ENCODE peak calls at places on chromosomes 11 and 22, in seven cellular contexts. One of them, this sample, is unnamed.

GRCh38 chr22:21099578-21099977 is 53.8 kb downstream of the LRRC74B start:
- DNase-seq in astrocyte: no peak
- DNase-seq in activated CD4-positive, alpha-beta T cell treated with anti-CD3 and anti-CD28 coated beads for 48 hours: no peak
- DNase-seq in fibroblast of pulmonary artery: no peak
- DNase-seq in GM12892: no peak
- DNase-seq in H9: no peak
- DNase-seq in NCI-H1436: no peak
- DNase-seq in this sample: no peak

GRCh38 chr11:26649884-26650283 is 72.0 kb downstream of the SLC5A12 start:
- DNase-seq in astrocyte: peak
- DNase-seq in activated CD4-positive, alpha-beta T cell treated with anti-CD3 and anti-CD28 coated beads for 48 hours: peak
- DNase-seq in fibroblast of pulmonary artery: peak
- DNase-seq in GM12892: peak
- DNase-seq in H9: peak
- DNase-seq in NCI-H1436: peak
- DNase-seq in this sample: peak

GRCh38 chr11:86916330-86916729 is 38.9 kb downstream of the FZD4 start:
- DNase-seq in astrocyte: peak
- DNase-seq in activated CD4-positive, alpha-beta T cell treated with anti-CD3 and anti-CD28 coated beads for 48 hours: no peak
- DNase-seq in fibroblast of pulmonary artery: peak
- DNase-seq in GM12892: no peak
- DNase-seq in H9: no peak
- DNase-seq in NCI-H1436: no peak
- DNase-seq in this sample: peak

GRCh38 chr11:16166571-16166970 is 189.8 kb downstream of the SOX6 start:
- DNase-seq in astrocyte: peak
- DNase-seq in activated CD4-positive, alpha-beta T cell treated with anti-CD3 and anti-CD28 coated beads for 48 hours: no peak
- DNase-seq in fibroblast of pulmonary artery: no peak
- DNase-seq in GM12892: no peak
- DNase-seq in H9: no peak
- DNase-seq in NCI-H1436: no peak
- DNase-seq in this sample: no peak

GRCh38 chr22:27750866-27751265 is 50.7 kb downstream of the MN1 start:
- DNase-seq in astrocyte: no peak
- DNase-seq in activated CD4-positive, alpha-beta T cell treated with anti-CD3 and anti-CD28 coated beads for 48 hours: no peak
- DNase-seq in fibroblast of pulmonary artery: no peak
- DNase-seq in GM12892: no peak
- DNase-seq in H9: no peak
- DNase-seq in NCI-H1436: no peak
- DNase-seq in this sample: no peak

GRCh38 chr11:45233121-45233803 is 52.9 kb downstream of the SYT13 start:
- DNase-seq in astrocyte: no peak
- DNase-seq in activated CD4-positive, alpha-beta T cell treated with anti-CD3 and anti-CD28 coated beads for 48 hours: peak
- DNase-seq in fibroblast of pulmonary artery: peak
- DNase-seq in GM12892: peak
- DNase-seq in H9: peak
- DNase-seq in NCI-H1436: peak
- DNase-seq in this sample: no peak

GRCh38 chr11:45794169-45794568 is 10.8 kb upstream of the SLC35C1 start:
- DNase-seq in astrocyte: no peak
- DNase-seq in activated CD4-positive, alpha-beta T cell treated with anti-CD3 and anti-CD28 coated beads for 48 hours: no peak
- DNase-seq in fibroblast of pulmonary artery: no peak
- DNase-seq in GM12892: no peak
- DNase-seq in H9: no peak
- DNase-seq in NCI-H1436: no peak
- DNase-seq in this sample: no peak

GRCh38 chr11:95066721-95067041 is at the start of gene SRSF8:
- DNase-seq in astrocyte: no peak
- DNase-seq in activated CD4-positive, alpha-beta T cell treated with anti-CD3 and anti-CD28 coated beads for 48 hours: no peak
- DNase-seq in fibroblast of pulmonary artery: no peak
- DNase-seq in GM12892: no peak
- DNase-seq in H9: no peak
- DNase-seq in NCI-H1436: peak
- DNase-seq in this sample: no peak

GRCh38 chr11:43681543-43681942 is 1.0 kb downstream of the HSD17B12 start:
- DNase-seq in astrocyte: peak
- DNase-seq in activated CD4-positive, alpha-beta T cell treated with anti-CD3 and anti-CD28 coated beads for 48 hours: no peak
- DNase-seq in fibroblast of pulmonary artery: peak
- DNase-seq in GM12892: no peak
- DNase-seq in H9: no peak
- DNase-seq in NCI-H1436: no peak
- DNase-seq in this sample: no peak

GRCh38 chr11:55572548-55572947 is 620 bp downstream of the OR4C16 start:
- DNase-seq in astrocyte: no peak
- DNase-seq in activated CD4-positive, alpha-beta T cell treated with anti-CD3 and anti-CD28 coated beads for 48 hours: no peak
- DNase-seq in fibroblast of pulmonary artery: no peak
- DNase-seq in GM12892: no peak
- DNase-seq in H9: no peak
- DNase-seq in NCI-H1436: no peak
- DNase-seq in this sample: no peak

GRCh38 chr11:64246874-64247728 is at the start of gene PPP1R14B:
- DNase-seq in astrocyte: peak
- DNase-seq in activated CD4-positive, alpha-beta T cell treated with anti-CD3 and anti-CD28 coated beads for 48 hours: peak
- DNase-seq in fibroblast of pulmonary artery: peak
- DNase-seq in GM12892: peak
- DNase-seq in H9: peak
- DNase-seq in NCI-H1436: peak
- DNase-seq in this sample: peak

GRCh38 chr11:111344032-111344431 is 35.0 kb downstream of the POU2AF1 start:
- DNase-seq in astrocyte: peak
- DNase-seq in activated CD4-positive, alpha-beta T cell treated with anti-CD3 and anti-CD28 coated beads for 48 hours: no peak
- DNase-seq in fibroblast of pulmonary artery: peak
- DNase-seq in GM12892: no peak
- DNase-seq in H9: no peak
- DNase-seq in NCI-H1436: no peak
- DNase-seq in this sample: peak

GRCh38 chr22:26606611-26607010 is 11.2 kb downstream of the CRYBB1 start:
- DNase-seq in astrocyte: peak
- DNase-seq in activated CD4-positive, alpha-beta T cell treated with anti-CD3 and anti-CD28 coated beads for 48 hours: no peak
- DNase-seq in fibroblast of pulmonary artery: peak
- DNase-seq in GM12892: no peak
- DNase-seq in H9: no peak
- DNase-seq in NCI-H1436: no peak
- DNase-seq in this sample: peak

GRCh38 chr11:8512547-8512946 is 81.5 kb downstream of the STK33 start:
- DNase-seq in astrocyte: no peak
- DNase-seq in activated CD4-positive, alpha-beta T cell treated with anti-CD3 and anti-CD28 coated beads for 48 hours: no peak
- DNase-seq in fibroblast of pulmonary artery: no peak
- DNase-seq in GM12892: no peak
- DNase-seq in H9: no peak
- DNase-seq in NCI-H1436: no peak
- DNase-seq in this sample: no peak

GRCh38 chr11:115618428-115618827 is 114.2 kb upstream of the CADM1 start:
- DNase-seq in astrocyte: no peak
- DNase-seq in activated CD4-positive, alpha-beta T cell treated with anti-CD3 and anti-CD28 coated beads for 48 hours: no peak
- DNase-seq in fibroblast of pulmonary artery: no peak
- DNase-seq in GM12892: no peak
- DNase-seq in H9: no peak
- DNase-seq in NCI-H1436: no peak
- DNase-seq in this sample: no peak

GRCh38 chr11:35618497-35619029 is 303 bp downstream of the FJX1 start:
- DNase-seq in astrocyte: peak
- DNase-seq in activated CD4-positive, alpha-beta T cell treated with anti-CD3 and anti-CD28 coated beads for 48 hours: no peak
- DNase-seq in fibroblast of pulmonary artery: peak
- DNase-seq in GM12892: no peak
- DNase-seq in H9: no peak
- DNase-seq in NCI-H1436: no peak
- DNase-seq in this sample: no peak

GRCh38 chr11:67274768-67275605 is 8.7 kb downstream of the GRK2 start:
- DNase-seq in astrocyte: no peak
- DNase-seq in activated CD4-positive, alpha-beta T cell treated with anti-CD3 and anti-CD28 coated beads for 48 hours: no peak
- DNase-seq in fibroblast of pulmonary artery: no peak
- DNase-seq in GM12892: no peak
- DNase-seq in H9: no peak
- DNase-seq in NCI-H1436: no peak
- DNase-seq in this sample: no peak

GRCh38 chr11:2521081-2521480 is 76.3 kb downstream of the KCNQ1 start:
- DNase-seq in astrocyte: no peak
- DNase-seq in activated CD4-positive, alpha-beta T cell treated with anti-CD3 and anti-CD28 coated beads for 48 hours: no peak
- DNase-seq in fibroblast of pulmonary artery: no peak
- DNase-seq in GM12892: no peak
- DNase-seq in H9: peak
- DNase-seq in NCI-H1436: no peak
- DNase-seq in this sample: no peak

GRCh38 chr11:33317662-33318061 is 60.5 kb downstream of the HIPK3 start:
- DNase-seq in astrocyte: peak
- DNase-seq in activated CD4-positive, alpha-beta T cell treated with anti-CD3 and anti-CD28 coated beads for 48 hours: no peak
- DNase-seq in fibroblast of pulmonary artery: no peak
- DNase-seq in GM12892: no peak
- DNase-seq in H9: no peak
- DNase-seq in NCI-H1436: no peak
- DNase-seq in this sample: no peak

GRCh38 chr11:14117632-14118031 is 155.1 kb downstream of the SPON1 start:
- DNase-seq in astrocyte: no peak
- DNase-seq in activated CD4-positive, alpha-beta T cell treated with anti-CD3 and anti-CD28 coated beads for 48 hours: no peak
- DNase-seq in fibroblast of pulmonary artery: no peak
- DNase-seq in GM12892: no peak
- DNase-seq in H9: no peak
- DNase-seq in NCI-H1436: no peak
- DNase-seq in this sample: no peak

GRCh38 chr22:47534150-47535133 is 772.0 kb downstream of the TBC1D22A start:
- DNase-seq in astrocyte: no peak
- DNase-seq in activated CD4-positive, alpha-beta T cell treated with anti-CD3 and anti-CD28 coated beads for 48 hours: no peak
- DNase-seq in fibroblast of pulmonary artery: no peak
- DNase-seq in GM12892: no peak
- DNase-seq in H9: no peak
- DNase-seq in NCI-H1436: no peak
- DNase-seq in this sample: no peak

GRCh38 chr11:12085371-12086251 is 24.8 kb upstream of the MICAL2 start:
- DNase-seq in astrocyte: peak
- DNase-seq in activated CD4-positive, alpha-beta T cell treated with anti-CD3 and anti-CD28 coated beads for 48 hours: no peak
- DNase-seq in fibroblast of pulmonary artery: no peak
- DNase-seq in GM12892: no peak
- DNase-seq in H9: no peak
- DNase-seq in NCI-H1436: no peak
- DNase-seq in this sample: peak

GRCh38 chr11:96002754-96003290 is 78.9 kb upstream of the MTMR2 start:
- DNase-seq in astrocyte: no peak
- DNase-seq in activated CD4-positive, alpha-beta T cell treated with anti-CD3 and anti-CD28 coated beads for 48 hours: no peak
- DNase-seq in fibroblast of pulmonary artery: no peak
- DNase-seq in GM12892: no peak
- DNase-seq in H9: no peak
- DNase-seq in NCI-H1436: no peak
- DNase-seq in this sample: no peak

GRCh38 chr11:86678296-86678695 is 5.9 kb upstream of the ME3 start:
- DNase-seq in astrocyte: no peak
- DNase-seq in activated CD4-positive, alpha-beta T cell treated with anti-CD3 and anti-CD28 coated beads for 48 hours: no peak
- DNase-seq in fibroblast of pulmonary artery: no peak
- DNase-seq in GM12892: no peak
- DNase-seq in H9: no peak
- DNase-seq in NCI-H1436: no peak
- DNase-seq in this sample: no peak

GRCh38 chr11:64201524-64201923 is 5.0 kb upstream of the FERMT3 start:
- DNase-seq in astrocyte: no peak
- DNase-seq in activated CD4-positive, alpha-beta T cell treated with anti-CD3 and anti-CD28 coated beads for 48 hours: no peak
- DNase-seq in fibroblast of pulmonary artery: no peak
- DNase-seq in GM12892: no peak
- DNase-seq in H9: no peak
- DNase-seq in NCI-H1436: no peak
- DNase-seq in this sample: no peak

GRCh38 chr11:70244698-70245097 is 25.8 kb upstream of the PPFIA1 start:
- DNase-seq in astrocyte: peak
- DNase-seq in activated CD4-positive, alpha-beta T cell treated with anti-CD3 and anti-CD28 coated beads for 48 hours: no peak
- DNase-seq in fibroblast of pulmonary artery: peak
- DNase-seq in GM12892: no peak
- DNase-seq in H9: no peak
- DNase-seq in NCI-H1436: no peak
- DNase-seq in this sample: peak

GRCh38 chr11:95863486-95864140 is 60.3 kb downstream of the MTMR2 start:
- DNase-seq in astrocyte: peak
- DNase-seq in activated CD4-positive, alpha-beta T cell treated with anti-CD3 and anti-CD28 coated beads for 48 hours: no peak
- DNase-seq in fibroblast of pulmonary artery: peak
- DNase-seq in GM12892: no peak
- DNase-seq in H9: no peak
- DNase-seq in NCI-H1436: no peak
- DNase-seq in this sample: peak

GRCh38 chr11:82889133-82890001 is 10.9 kb downstream of the PRCP start:
- DNase-seq in astrocyte: no peak
- DNase-seq in activated CD4-positive, alpha-beta T cell treated with anti-CD3 and anti-CD28 coated beads for 48 hours: no peak
- DNase-seq in fibroblast of pulmonary artery: no peak
- DNase-seq in GM12892: no peak
- DNase-seq in H9: no peak
- DNase-seq in NCI-H1436: no peak
- DNase-seq in this sample: no peak

GRCh38 chr11:108592591-108593213 is 866 bp downstream of the EXPH5 start:
- DNase-seq in astrocyte: no peak
- DNase-seq in activated CD4-positive, alpha-beta T cell treated with anti-CD3 and anti-CD28 coated beads for 48 hours: peak
- DNase-seq in fibroblast of pulmonary artery: no peak
- DNase-seq in GM12892: peak
- DNase-seq in H9: peak
- DNase-seq in NCI-H1436: peak
- DNase-seq in this sample: no peak

GRCh38 chr11:2207773-2208621 is 36.4 kb upstream of the TH start:
- DNase-seq in astrocyte: no peak
- DNase-seq in activated CD4-positive, alpha-beta T cell treated with anti-CD3 and anti-CD28 coated beads for 48 hours: no peak
- DNase-seq in fibroblast of pulmonary artery: no peak
- DNase-seq in GM12892: no peak
- DNase-seq in H9: peak
- DNase-seq in NCI-H1436: no peak
- DNase-seq in this sample: no peak

GRCh38 chr11:130689222-130689908 is 226.9 kb downstream of the SNX19 start:
- DNase-seq in astrocyte: peak
- DNase-seq in activated CD4-positive, alpha-beta T cell treated with anti-CD3 and anti-CD28 coated beads for 48 hours: no peak
- DNase-seq in fibroblast of pulmonary artery: peak
- DNase-seq in GM12892: no peak
- DNase-seq in H9: no peak
- DNase-seq in NCI-H1436: no peak
- DNase-seq in this sample: peak

GRCh38 chr11:68508425-68508824 is 47.9 kb downstream of the PPP6R3 start:
- DNase-seq in astrocyte: peak
- DNase-seq in activated CD4-positive, alpha-beta T cell treated with anti-CD3 and anti-CD28 coated beads for 48 hours: no peak
- DNase-seq in fibroblast of pulmonary artery: no peak
- DNase-seq in GM12892: no peak
- DNase-seq in H9: no peak
- DNase-seq in NCI-H1436: no peak
- DNase-seq in this sample: peak

GRCh38 chr11:112513936-112514716 is 253.5 kb upstream of the PLET1 start:
- DNase-seq in astrocyte: no peak
- DNase-seq in activated CD4-positive, alpha-beta T cell treated with anti-CD3 and anti-CD28 coated beads for 48 hours: no peak
- DNase-seq in fibroblast of pulmonary artery: no peak
- DNase-seq in GM12892: no peak
- DNase-seq in H9: no peak
- DNase-seq in NCI-H1436: peak
- DNase-seq in this sample: no peak

GRCh38 chr11:128171496-128171895 is 415.9 kb downstream of the ETS1 start:
- DNase-seq in astrocyte: peak
- DNase-seq in activated CD4-positive, alpha-beta T cell treated with anti-CD3 and anti-CD28 coated beads for 48 hours: no peak
- DNase-seq in fibroblast of pulmonary artery: peak
- DNase-seq in GM12892: no peak
- DNase-seq in H9: no peak
- DNase-seq in NCI-H1436: no peak
- DNase-seq in this sample: no peak

GRCh38 chr22:41446057-41446501 is 522 bp downstream of the TOB2 start:
- DNase-seq in astrocyte: no peak
- DNase-seq in activated CD4-positive, alpha-beta T cell treated with anti-CD3 and anti-CD28 coated beads for 48 hours: peak
- DNase-seq in fibroblast of pulmonary artery: no peak
- DNase-seq in GM12892: no peak
- DNase-seq in H9: no peak
- DNase-seq in NCI-H1436: no peak
- DNase-seq in this sample: no peak

GRCh38 chr22:30535182-30535581 is 11.4 kb downstream of the SEC14L6 start:
- DNase-seq in astrocyte: no peak
- DNase-seq in activated CD4-positive, alpha-beta T cell treated with anti-CD3 and anti-CD28 coated beads for 48 hours: no peak
- DNase-seq in fibroblast of pulmonary artery: no peak
- DNase-seq in GM12892: no peak
- DNase-seq in H9: no peak
- DNase-seq in NCI-H1436: no peak
- DNase-seq in this sample: no peak

GRCh38 chr22:44179196-44179988 is 1.3 kb upstream of the PARVG start:
- DNase-seq in astrocyte: no peak
- DNase-seq in activated CD4-positive, alpha-beta T cell treated with anti-CD3 and anti-CD28 coated beads for 48 hours: no peak
- DNase-seq in fibroblast of pulmonary artery: no peak
- DNase-seq in GM12892: no peak
- DNase-seq in H9: no peak
- DNase-seq in NCI-H1436: no peak
- DNase-seq in this sample: no peak

GRCh38 chr11:67286621-67287333 is 2.3 kb upstream of the ANKRD13D start:
- DNase-seq in astrocyte: no peak
- DNase-seq in activated CD4-positive, alpha-beta T cell treated with anti-CD3 and anti-CD28 coated beads for 48 hours: peak
- DNase-seq in fibroblast of pulmonary artery: no peak
- DNase-seq in GM12892: no peak
- DNase-seq in H9: no peak
- DNase-seq in NCI-H1436: no peak
- DNase-seq in this sample: no peak

This sample was measured in stromal cell of bone marrow.